ENCODE peak calls at places on chromosomes 7 and 10, in seven cellular contexts. L is H1, E is mesenteric fat pad, M is HT-29, P is T-helper 9 cell, C is NCI-H1092, Z is activated T-helper 1 cell treated with Interleukin-2 at 50 U/mL for 16 hours. Y is an unnamed sample.

GRCh38 chr10:86647773-86648705 is 6.3 kb upstream of the OPN4 start:
- DNase-seq in L (no peak), E (peak), M (no peak), P (no peak), C (no peak), Z (no peak), Y (no peak)

GRCh38 chr7:5231811-5232484 is 41.9 kb downstream of the WIPI2 start:
- DNase-seq in L (no peak), E (no peak), M (no peak), P (no peak), C (no peak), Z (no peak), Y (no peak)

GRCh38 chr7:105674200-105675030 is 93.1 kb upstream of the EFCAB10 start:
- DNase-seq in L (no peak), E (no peak), M (no peak), P (no peak), C (no peak), Z (no peak), Y (no peak)

GRCh38 chr7:2757904-2758672 is 70.1 kb downstream of the AMZ1 start:
- DNase-seq in L (no peak), E (no peak), M (peak), P (no peak), C (peak), Z (peak), Y (peak)

GRCh38 chr10:43965033-43965917 is 316.6 kb upstream of the ZNF32 start:
- DNase-seq in L (no peak), E (no peak), M (no peak), P (no peak), C (no peak), Z (no peak), Y (no peak)

GRCh38 chr7:17429579-17429978 is 131.1 kb downstream of the AHR start:
- DNase-seq in L (no peak), E (no peak), M (no peak), P (no peak), C (no peak), Z (no peak), Y (no peak)

GRCh38 chr7:94301024-94301588 is 93.6 kb upstream of the COL1A2 start:
- DNase-seq in L (peak), E (no peak), M (peak), P (no peak), C (no peak), Z (no peak), Y (peak)

GRCh38 chr10:3995302-3996210 is 210.5 kb upstream of the KLF6 start:
- DNase-seq in L (no peak), E (no peak), M (no peak), P (no peak), C (no peak), Z (no peak), Y (no peak)

GRCh38 chr7:151361193-151361959 is 19.8 kb downstream of the NUB1 start:
- DNase-seq in L (no peak), E (no peak), M (no peak), P (no peak), C (no peak), Z (no peak), Y (no peak)